ENCODE peak calls at places on chromosomes 16 and 17, in ten cellular contexts. S, I, M, D, B, A, E, W, V and L are unnamed samples.
A peak's percentile ranks its signal among the peaks of the same experiment; 100 is the strongest.

GRCh38 chr17:10618202-10618635 is 38.9 kb downstream of the MYH3 start:
- DNase-seq in S (peak; percentile 64), I (peak; percentile 64), M (peak; percentile 73), D (peak; percentile 70), B (peak; percentile 23), A (no peak), E (peak; percentile 42), W (peak; percentile 73), V (peak; percentile 62), L (peak; percentile 85)

GRCh38 chr16:13586051-13586450 is 333.9 kb upstream of the ERCC4 start:
- DNase-seq in S (no peak), I (no peak), M (no peak), D (no peak), B (no peak), A (no peak), E (no peak), W (no peak), V (no peak), L (no peak)

GRCh38 chr17:55702150-55702549 is 20.5 kb downstream of the TMEM100 start:
- DNase-seq in S (no peak), I (no peak), M (no peak), D (no peak), B (no peak), A (no peak), E (no peak), W (no peak), V (no peak), L (no peak)

GRCh38 chr16:1530883-1531637 is 2.4 kb upstream of the TMEM204 start:
- DNase-seq in S (no peak), I (no peak), M (peak; percentile 74), D (peak; percentile 80), B (no peak), A (no peak), E (no peak), W (no peak), V (peak; percentile 85), L (no peak)

GRCh38 chr16:13453938-13454553 is 465.9 kb upstream of the ERCC4 start:
- DNase-seq in S (peak; percentile 35), I (no peak), M (no peak), D (no peak), B (no peak), A (no peak), E (peak; percentile 1), W (peak; percentile 62), V (no peak), L (peak; percentile 14)

GRCh38 chr17:36034127-36034526 is 16.4 kb upstream of the CCL23 start:
- DNase-seq in S (no peak), I (no peak), M (no peak), D (no peak), B (no peak), A (no peak), E (no peak), W (no peak), V (no peak), L (no peak)

GRCh38 chr16:57091200-57091989 is 988 bp upstream of the CPNE2 start:
- DNase-seq in S (no peak), I (no peak), M (peak; percentile 73), D (peak; percentile 75), B (no peak), A (no peak), E (no peak), W (peak; percentile 62), V (peak; percentile 62), L (peak; percentile 93)

GRCh38 chr17:30524847-30525246 is 47.6 kb downstream of the GOSR1 start:
- DNase-seq in S (no peak), I (no peak), M (peak; percentile 77), D (no peak), B (no peak), A (no peak), E (no peak), W (no peak), V (no peak), L (peak; percentile 51)

GRCh38 chr17:2018716-2019490 is 6.2 kb downstream of the RTN4RL1 start:
- DNase-seq in S (no peak), I (no peak), M (no peak), D (no peak), B (no peak), A (no peak), E (no peak), W (no peak), V (no peak), L (no peak)

GRCh38 chr16:17149904-17150483 is 320.8 kb downstream of the XYLT1 start:
- DNase-seq in S (no peak), I (no peak), M (no peak), D (no peak), B (no peak), A (no peak), E (no peak), W (peak; percentile 19), V (no peak), L (no peak)

GRCh38 chr17:82941021-82942001 is 101.5 kb upstream of the ZNF750 start:
- DNase-seq in S (no peak), I (no peak), M (no peak), D (peak; percentile 48), B (no peak), A (no peak), E (no peak), W (no peak), V (peak; percentile 34), L (no peak)

GRCh38 chr17:43367588-43368242 is 31.1 kb upstream of the ARL4D start:
- DNase-seq in S (peak; percentile 67), I (no peak), M (peak; percentile 96), D (peak; percentile 66), B (no peak), A (no peak), E (peak; percentile 86), W (peak; percentile 46), V (no peak), L (peak; percentile 90)

GRCh38 chr16:85319208-85319983 is 207.1 kb upstream of the CIBAR2 start:
- DNase-seq in S (no peak), I (no peak), M (no peak), D (no peak), B (no peak), A (no peak), E (no peak), W (no peak), V (no peak), L (no peak)

GRCh38 chr17:33461051-33461450 is 168.0 kb upstream of the ASIC2 start:
- DNase-seq in S (no peak), I (no peak), M (peak; percentile 14), D (no peak), B (no peak), A (no peak), E (no peak), W (no peak), V (no peak), L (peak; percentile 20)

GRCh38 chr17:46003907-46004748 is 5.1 kb downstream of the STH start:
- DNase-seq in S (no peak), I (no peak), M (no peak), D (no peak), B (no peak), A (no peak), E (no peak), W (no peak), V (peak; percentile 71), L (peak; percentile 74)

GRCh38 chr17:5499790-5500189 is 13.4 kb downstream of the MIS12 start:
- DNase-seq in S (no peak), I (no peak), M (peak; percentile 28), D (no peak), B (no peak), A (no peak), E (no peak), W (peak; percentile 64), V (no peak), L (no peak)

GRCh38 chr17:29390856-29391631 is 881 bp downstream of the TAOK1 start:
- DNase-seq in S (no peak), I (peak; percentile 38), M (peak; percentile 40), D (peak; percentile 62), B (no peak), A (no peak), E (peak; percentile 20), W (no peak), V (no peak), L (peak; percentile 40)

GRCh38 chr17:77445030-77445907 is 304.5 kb downstream of the SEC14L1 start:
- DNase-seq in S (peak; percentile 79), I (peak; percentile 92), M (no peak), D (no peak), B (no peak), A (peak; percentile 64), E (peak; percentile 96), W (no peak), V (peak; percentile 77), L (no peak)

GRCh38 chr16:79595916-79596450 is 4.6 kb downstream of the MAF start:
- DNase-seq in S (no peak), I (no peak), M (no peak), D (no peak), B (no peak), A (no peak), E (no peak), W (no peak), V (no peak), L (no peak)

GRCh38 chr17:27927781-27928180 is 34.6 kb upstream of the LYRM9 start:
- DNase-seq in S (no peak), I (no peak), M (no peak), D (no peak), B (no peak), A (no peak), E (no peak), W (no peak), V (no peak), L (no peak)

GRCh38 chr17:40765657-40766056 is 6.3 kb downstream of the KRT26 start:
- DNase-seq in S (no peak), I (no peak), M (no peak), D (no peak), B (no peak), A (no peak), E (no peak), W (no peak), V (no peak), L (no peak)

GRCh38 chr17:75854111-75854748 is 905 bp downstream of the WBP2 start:
- DNase-seq in S (no peak), I (no peak), M (peak; percentile 84), D (peak; percentile 87), B (no peak), A (no peak), E (no peak), W (no peak), V (peak; percentile 35), L (no peak)

GRCh38 chr17:81867123-81867951 is 3.8 kb downstream of the ARHGDIA start:
- DNase-seq in S (no peak), I (no peak), M (peak; percentile 69), D (no peak), B (no peak), A (no peak), E (peak; percentile 29), W (no peak), V (no peak), L (peak; percentile 63)

GRCh38 chr16:4101421-4102275 is 14.6 kb downstream of the ADCY9 start:
- DNase-seq in S (no peak), I (no peak), M (no peak), D (peak; percentile 75), B (no peak), A (no peak), E (no peak), W (no peak), V (no peak), L (no peak)

GRCh38 chr17:60947100-60947499 is 269.4 kb downstream of the BCAS3 start:
- DNase-seq in S (no peak), I (no peak), M (peak; percentile 50), D (no peak), B (no peak), A (no peak), E (no peak), W (no peak), V (no peak), L (no peak)

GRCh38 chr17:63445571-63446217 is 412 bp downstream of the CYB561 start:
- DNase-seq in S (no peak), I (peak; percentile 63), M (peak; percentile 57), D (no peak), B (peak; percentile 35), A (no peak), E (peak; percentile 40), W (peak; percentile 57), V (no peak), L (no peak)

GRCh38 chr16:63655846-63656245 is 1466.0 kb downstream of the CDH11 start:
- DNase-seq in S (no peak), I (no peak), M (no peak), D (no peak), B (no peak), A (no peak), E (no peak), W (no peak), V (no peak), L (no peak)

GRCh38 chr17:19338031-19338990 is 24.2 kb downstream of the B9D1 start:
- DNase-seq in S (no peak), I (peak; percentile 81), M (peak; percentile 43), D (peak; percentile 66), B (peak; percentile 39), A (peak; percentile 12), E (peak; percentile 65), W (peak; percentile 61), V (peak; percentile 79), L (peak; percentile 65)